ENCODE peak calls at places on chromosomes 5 and 9, in ten cellular contexts. One of them, this sample, is unnamed.

GRCh38 chr5:57494104-57495098 is 11.8 kb upstream of the ACTBL2 start:
- DNase-seq in PC-3: peak; percentile 86
- DNase-seq in H9: no peak
- DNase-seq in CD4-positive, alpha-beta T cell: peak; percentile 24
- DNase-seq in coronary artery: peak; percentile 83
- DNase-seq in aorta: peak; percentile 89
- DNase-seq in CD8-positive, alpha-beta memory T cell: no peak
- DNase-seq in IMR-90: peak; percentile 98
- DNase-seq in fibroblast of lung: peak; percentile 95
- DNase-seq in upper lobe of right lung: no peak
- DNase-seq in this sample: peak; percentile 99

GRCh38 chr5:157761690-157762611 is 18.4 kb downstream of the LSM11 start:
- DNase-seq in PC-3: peak; percentile 86
- DNase-seq in H9: peak; percentile 39
- DNase-seq in CD4-positive, alpha-beta T cell: no peak
- DNase-seq in coronary artery: no peak
- DNase-seq in aorta: no peak
- DNase-seq in CD8-positive, alpha-beta memory T cell: peak; percentile 17
- DNase-seq in IMR-90: peak; percentile 72
- DNase-seq in fibroblast of lung: peak; percentile 77
- DNase-seq in upper lobe of right lung: no peak
- DNase-seq in this sample: peak; percentile 69

GRCh38 chr9:125407974-125408900 is 146.6 kb downstream of the GAPVD1 start:
- DNase-seq in PC-3: peak; percentile 72
- DNase-seq in H9: peak; percentile 76
- DNase-seq in CD4-positive, alpha-beta T cell: peak; percentile 73
- DNase-seq in coronary artery: no peak
- DNase-seq in aorta: peak; percentile 82
- DNase-seq in CD8-positive, alpha-beta memory T cell: peak; percentile 60
- DNase-seq in IMR-90: peak; percentile 56
- DNase-seq in fibroblast of lung: peak; percentile 72
- DNase-seq in upper lobe of right lung: peak; percentile 90
- DNase-seq in this sample: peak; percentile 51

GRCh38 chr9:224540-225520 is 10.2 kb downstream of the DOCK8 start:
- DNase-seq in PC-3: peak; percentile 87
- DNase-seq in H9: no peak
- DNase-seq in CD4-positive, alpha-beta T cell: no peak
- DNase-seq in coronary artery: no peak
- DNase-seq in aorta: no peak
- DNase-seq in CD8-positive, alpha-beta memory T cell: no peak
- DNase-seq in IMR-90: no peak
- DNase-seq in fibroblast of lung: no peak
- DNase-seq in upper lobe of right lung: no peak
- DNase-seq in this sample: no peak

GRCh38 chr9:130128782-130129424 is 43.3 kb upstream of the NCS1 start:
- DNase-seq in PC-3: peak; percentile 46
- DNase-seq in H9: no peak
- DNase-seq in CD4-positive, alpha-beta T cell: peak; percentile 22
- DNase-seq in coronary artery: no peak
- DNase-seq in aorta: peak; percentile 85
- DNase-seq in CD8-positive, alpha-beta memory T cell: peak; percentile 75
- DNase-seq in IMR-90: peak; percentile 99
- DNase-seq in fibroblast of lung: peak; percentile 91
- DNase-seq in upper lobe of right lung: peak; percentile 72
- DNase-seq in this sample: peak; percentile 92

GRCh38 chr5:114467729-114468128 is 105.9 kb downstream of the KCNN2 start:
- DNase-seq in PC-3: peak; percentile 55
- DNase-seq in H9: no peak
- DNase-seq in CD4-positive, alpha-beta T cell: no peak
- DNase-seq in coronary artery: no peak
- DNase-seq in aorta: no peak
- DNase-seq in CD8-positive, alpha-beta memory T cell: no peak
- DNase-seq in IMR-90: peak; percentile 17
- DNase-seq in fibroblast of lung: no peak
- DNase-seq in upper lobe of right lung: no peak
- DNase-seq in this sample: no peak

GRCh38 chr9:71072587-71072986 is 48.8 kb downstream of the TRPM3 start:
- DNase-seq in PC-3: no peak
- DNase-seq in H9: no peak
- DNase-seq in CD4-positive, alpha-beta T cell: no peak
- DNase-seq in coronary artery: no peak
- DNase-seq in aorta: no peak
- DNase-seq in CD8-positive, alpha-beta memory T cell: no peak
- DNase-seq in IMR-90: no peak
- DNase-seq in fibroblast of lung: no peak
- DNase-seq in upper lobe of right lung: no peak
- DNase-seq in this sample: no peak

GRCh38 chr5:179801304-179802206 is 5.1 kb downstream of the MGAT4B start:
- DNase-seq in PC-3: no peak
- DNase-seq in H9: peak; percentile 88
- DNase-seq in CD4-positive, alpha-beta T cell: peak; percentile 84
- DNase-seq in coronary artery: no peak
- DNase-seq in aorta: peak; percentile 80
- DNase-seq in CD8-positive, alpha-beta memory T cell: peak; percentile 71
- DNase-seq in IMR-90: peak; percentile 48
- DNase-seq in fibroblast of lung: peak; percentile 68
- DNase-seq in upper lobe of right lung: peak; percentile 91
- DNase-seq in this sample: peak; percentile 34

GRCh38 chr9:95048225-95049087 is 269.1 kb downstream of the FANCC start:
- DNase-seq in PC-3: peak; percentile 49
- DNase-seq in H9: peak; percentile 79
- DNase-seq in CD4-positive, alpha-beta T cell: peak; percentile 42
- DNase-seq in coronary artery: no peak
- DNase-seq in aorta: peak; percentile 63
- DNase-seq in CD8-positive, alpha-beta memory T cell: peak; percentile 17
- DNase-seq in IMR-90: no peak
- DNase-seq in fibroblast of lung: peak; percentile 36
- DNase-seq in upper lobe of right lung: peak; percentile 93
- DNase-seq in this sample: no peak

GRCh38 chr9:131402738-131403492 is 9.0 kb downstream of the PRRC2B start:
- DNase-seq in PC-3: peak; percentile 72
- DNase-seq in H9: no peak
- DNase-seq in CD4-positive, alpha-beta T cell: no peak
- DNase-seq in coronary artery: peak; percentile 94
- DNase-seq in aorta: peak; percentile 92
- DNase-seq in CD8-positive, alpha-beta memory T cell: no peak
- DNase-seq in IMR-90: peak; percentile 89
- DNase-seq in fibroblast of lung: peak; percentile 92
- DNase-seq in upper lobe of right lung: peak; percentile 87
- DNase-seq in this sample: peak; percentile 83

GRCh38 chr9:91131433-91131839 is 230.3 kb downstream of the AUH start:
- DNase-seq in PC-3: peak; percentile 88
- DNase-seq in H9: no peak
- DNase-seq in CD4-positive, alpha-beta T cell: peak; percentile 16
- DNase-seq in coronary artery: no peak
- DNase-seq in aorta: peak; percentile 66
- DNase-seq in CD8-positive, alpha-beta memory T cell: peak; percentile 50
- DNase-seq in IMR-90: peak; percentile 100
- DNase-seq in fibroblast of lung: peak; percentile 100
- DNase-seq in upper lobe of right lung: no peak
- DNase-seq in this sample: peak; percentile 96

GRCh38 chr9:18996191-18996590 is 36.8 kb downstream of the SAXO1 start:
- DNase-seq in PC-3: no peak
- DNase-seq in H9: no peak
- DNase-seq in CD4-positive, alpha-beta T cell: no peak
- DNase-seq in coronary artery: no peak
- DNase-seq in aorta: no peak
- DNase-seq in CD8-positive, alpha-beta memory T cell: no peak
- DNase-seq in IMR-90: no peak
- DNase-seq in fibroblast of lung: no peak
- DNase-seq in upper lobe of right lung: no peak
- DNase-seq in this sample: no peak

GRCh38 chr5:126460459-126460858 is 37.2 kb downstream of the GRAMD2B start:
- DNase-seq in PC-3: no peak
- DNase-seq in H9: no peak
- DNase-seq in CD4-positive, alpha-beta T cell: no peak
- DNase-seq in coronary artery: no peak
- DNase-seq in aorta: no peak
- DNase-seq in CD8-positive, alpha-beta memory T cell: no peak
- DNase-seq in IMR-90: no peak
- DNase-seq in fibroblast of lung: no peak
- DNase-seq in upper lobe of right lung: no peak
- DNase-seq in this sample: no peak

GRCh38 chr9:87686520-87687090 is 39.3 kb upstream of the CTSL start:
- DNase-seq in PC-3: no peak
- DNase-seq in H9: no peak
- DNase-seq in CD4-positive, alpha-beta T cell: no peak
- DNase-seq in coronary artery: peak; percentile 53
- DNase-seq in aorta: no peak
- DNase-seq in CD8-positive, alpha-beta memory T cell: no peak
- DNase-seq in IMR-90: no peak
- DNase-seq in fibroblast of lung: no peak
- DNase-seq in upper lobe of right lung: no peak
- DNase-seq in this sample: no peak

GRCh38 chr5:31059889-31060288 is 133.6 kb upstream of the CDH6 start:
- DNase-seq in PC-3: no peak
- DNase-seq in H9: no peak
- DNase-seq in CD4-positive, alpha-beta T cell: no peak
- DNase-seq in coronary artery: no peak
- DNase-seq in aorta: no peak
- DNase-seq in CD8-positive, alpha-beta memory T cell: no peak
- DNase-seq in IMR-90: no peak
- DNase-seq in fibroblast of lung: peak; percentile 9
- DNase-seq in upper lobe of right lung: no peak
- DNase-seq in this sample: no peak

GRCh38 chr5:131776451-131776850 is 20.4 kb downstream of the FNIP1 start:
- DNase-seq in PC-3: no peak
- DNase-seq in H9: no peak
- DNase-seq in CD4-positive, alpha-beta T cell: no peak
- DNase-seq in coronary artery: no peak
- DNase-seq in aorta: no peak
- DNase-seq in CD8-positive, alpha-beta memory T cell: no peak
- DNase-seq in IMR-90: no peak
- DNase-seq in fibroblast of lung: peak; percentile 64
- DNase-seq in upper lobe of right lung: no peak
- DNase-seq in this sample: no peak

GRCh38 chr5:93596676-93597441 is 13.8 kb downstream of the NR2F1 start:
- DNase-seq in PC-3: peak; percentile 45
- DNase-seq in H9: peak; percentile 94
- DNase-seq in CD4-positive, alpha-beta T cell: no peak
- DNase-seq in coronary artery: no peak
- DNase-seq in aorta: no peak
- DNase-seq in CD8-positive, alpha-beta memory T cell: no peak
- DNase-seq in IMR-90: no peak
- DNase-seq in fibroblast of lung: no peak
- DNase-seq in upper lobe of right lung: peak; percentile 74
- DNase-seq in this sample: no peak

GRCh38 chr9:99335280-99335679 is 113.2 kb downstream of the SEC61B start:
- DNase-seq in PC-3: no peak
- DNase-seq in H9: no peak
- DNase-seq in CD4-positive, alpha-beta T cell: no peak
- DNase-seq in coronary artery: no peak
- DNase-seq in aorta: no peak
- DNase-seq in CD8-positive, alpha-beta memory T cell: no peak
- DNase-seq in IMR-90: no peak
- DNase-seq in fibroblast of lung: no peak
- DNase-seq in upper lobe of right lung: no peak
- DNase-seq in this sample: no peak

GRCh38 chr5:61186634-61187033 is 24.4 kb upstream of the SMIM15 start:
- DNase-seq in PC-3: no peak
- DNase-seq in H9: no peak
- DNase-seq in CD4-positive, alpha-beta T cell: no peak
- DNase-seq in coronary artery: no peak
- DNase-seq in aorta: no peak
- DNase-seq in CD8-positive, alpha-beta memory T cell: no peak
- DNase-seq in IMR-90: no peak
- DNase-seq in fibroblast of lung: no peak
- DNase-seq in upper lobe of right lung: no peak
- DNase-seq in this sample: no peak
- H3K27ac ChIP-seq in PC-3: no peak overlapping the region
- H3K27ac ChIP-seq in H9: no peak overlapping the region
- H3K27ac ChIP-seq in CD4-positive, alpha-beta T cell: no peak overlapping the region
- H3K27ac ChIP-seq in coronary artery: no peak overlapping the region
- H3K27ac ChIP-seq in aorta: no peak overlapping the region
- H3K27ac ChIP-seq in CD8-positive, alpha-beta memory T cell: no peak overlapping the region
- H3K27ac ChIP-seq in IMR-90: no peak overlapping the region
- H3K27ac ChIP-seq in fibroblast of lung: no peak overlapping the region
- H3K27ac ChIP-seq in upper lobe of right lung: no peak overlapping the region
- H3K27ac ChIP-seq in this sample: no peak overlapping the region

DNA sequence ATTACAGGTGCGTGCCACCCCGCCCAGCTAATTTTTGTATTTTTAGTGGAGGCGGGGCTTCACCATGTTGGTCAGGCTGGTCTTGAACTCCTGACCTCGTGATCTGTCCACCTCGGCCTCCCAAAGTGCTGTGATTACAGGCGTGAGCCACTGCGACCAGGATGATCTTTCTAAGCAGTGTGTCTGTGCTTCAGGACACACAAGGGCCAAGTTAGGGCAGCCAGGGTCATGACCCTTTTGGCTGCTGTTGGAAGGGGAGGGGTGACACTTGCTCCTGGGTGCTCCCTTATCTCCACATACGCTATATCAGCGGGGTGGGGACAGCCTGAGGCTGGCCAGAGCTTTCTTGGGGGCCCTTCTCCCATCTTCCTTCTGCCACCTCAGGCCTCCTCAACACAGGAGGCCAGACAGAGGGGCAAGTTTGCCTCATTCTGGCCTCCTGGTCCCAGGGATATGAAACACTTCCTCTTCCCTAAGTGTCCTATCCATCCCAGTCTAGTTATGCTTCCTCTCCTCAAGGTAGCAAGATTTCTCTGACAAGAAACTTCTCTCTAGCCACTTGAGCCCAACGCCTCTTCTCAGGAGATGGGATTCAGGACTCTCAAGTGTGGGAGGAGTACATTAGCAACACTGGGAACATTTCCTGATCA is 1.9 kb upstream of the ZNF79 start:
- DNase-seq in PC-3: no peak
- DNase-seq in H9: no peak
- DNase-seq in CD4-positive, alpha-beta T cell: no peak
- DNase-seq in coronary artery: no peak
- DNase-seq in aorta: no peak
- DNase-seq in CD8-positive, alpha-beta memory T cell: no peak
- DNase-seq in IMR-90: no peak
- DNase-seq in fibroblast of lung: no peak
- DNase-seq in upper lobe of right lung: no peak
- DNase-seq in this sample: no peak
- H3K27ac ChIP-seq in PC-3: peak overlapping the region; percentile 12
- H3K27ac ChIP-seq in H9: no peak overlapping the region
- H3K27ac ChIP-seq in CD4-positive, alpha-beta T cell: no peak overlapping the region
- H3K27ac ChIP-seq in coronary artery: no peak overlapping the region
- H3K27ac ChIP-seq in aorta: no peak overlapping the region
- H3K27ac ChIP-seq in CD8-positive, alpha-beta memory T cell: peak overlapping the region; percentile 78
- H3K27ac ChIP-seq in IMR-90: no peak overlapping the region
- H3K27ac ChIP-seq in fibroblast of lung: no peak overlapping the region
- H3K27ac ChIP-seq in upper lobe of right lung: no peak overlapping the region
- H3K27ac ChIP-seq in this sample: no peak overlapping the region

GRCh38 chr5:150021491-150022162 is 21.1 kb downstream of the HMGXB3 start:
- DNase-seq in PC-3: peak; percentile 88
- DNase-seq in H9: peak; percentile 75
- DNase-seq in CD4-positive, alpha-beta T cell: no peak
- DNase-seq in coronary artery: no peak
- DNase-seq in aorta: peak; percentile 58
- DNase-seq in CD8-positive, alpha-beta memory T cell: no peak
- DNase-seq in IMR-90: peak; percentile 19
- DNase-seq in fibroblast of lung: peak; percentile 42
- DNase-seq in upper lobe of right lung: no peak
- DNase-seq in this sample: peak; percentile 77
- H3K27ac ChIP-seq in PC-3: peak overlapping the region; percentile 79
- H3K27ac ChIP-seq in H9: peak overlapping the region; percentile 36
- H3K27ac ChIP-seq in CD4-positive, alpha-beta T cell: no peak overlapping the region
- H3K27ac ChIP-seq in coronary artery: peak overlapping the region; percentile 31
- H3K27ac ChIP-seq in aorta: no peak overlapping the region
- H3K27ac ChIP-seq in CD8-positive, alpha-beta memory T cell: no peak overlapping the region
- H3K27ac ChIP-seq in IMR-90: peak overlapping the region; percentile 10
- H3K27ac ChIP-seq in fibroblast of lung: no peak overlapping the region
- H3K27ac ChIP-seq in upper lobe of right lung: peak overlapping the region; percentile 27
- H3K27ac ChIP-seq in this sample: peak overlapping the region; percentile 91

GRCh38 chr5:59795141-59795540 is 98.4 kb downstream of the PDE4D start:
- DNase-seq in PC-3: no peak
- DNase-seq in H9: no peak
- DNase-seq in CD4-positive, alpha-beta T cell: no peak
- DNase-seq in coronary artery: no peak
- DNase-seq in aorta: no peak
- DNase-seq in CD8-positive, alpha-beta memory T cell: no peak
- DNase-seq in IMR-90: no peak
- DNase-seq in fibroblast of lung: no peak
- DNase-seq in upper lobe of right lung: no peak
- DNase-seq in this sample: no peak
- H3K27ac ChIP-seq in PC-3: no peak overlapping the region
- H3K27ac ChIP-seq in H9: no peak overlapping the region
- H3K27ac ChIP-seq in CD4-positive, alpha-beta T cell: no peak overlapping the region
- H3K27ac ChIP-seq in coronary artery: no peak overlapping the region
- H3K27ac ChIP-seq in aorta: no peak overlapping the region
- H3K27ac ChIP-seq in CD8-positive, alpha-beta memory T cell: no peak overlapping the region
- H3K27ac ChIP-seq in IMR-90: no peak overlapping the region
- H3K27ac ChIP-seq in fibroblast of lung: no peak overlapping the region
- H3K27ac ChIP-seq in upper lobe of right lung: no peak overlapping the region
- H3K27ac ChIP-seq in this sample: no peak overlapping the region

This sample was measured in brain microvascular endothelial cell.